ENCODE peak calls at places on chromosomes 3 and 15, in ten cellular contexts. One of them, this sample, is unnamed.

GRCh38 chr3:41102053-41102556 is 97.2 kb upstream of the CTNNB1 start:
- DNase-seq in CD4-positive, CD25-positive, alpha-beta regulatory T cell: no peak
- DNase-seq in lower lobe of right lung: no peak
- DNase-seq in adrenal gland: no peak
- DNase-seq in activated naive CD4-positive, alpha-beta T cell: no peak
- DNase-seq in amniotic stem cell: no peak
- DNase-seq in epithelial cell of esophagus: peak
- DNase-seq in LHCN-M2: no peak
- DNase-seq in stimulated activated CD4-positive, alpha-beta T cell treated with anti-CD3 and anti-CD28 coated beads, Interleukin-15, amount 100 ng/mL, for 24 hours: no peak
- DNase-seq in NCI-H2029 treated with DMSO at 0.1 percent for 48 hours: no peak
- DNase-seq in this sample: no peak

GRCh38 chr3:53819163-53819868 is 26.9 kb downstream of the CHDH start:
- DNase-seq in CD4-positive, CD25-positive, alpha-beta regulatory T cell: no peak
- DNase-seq in lower lobe of right lung: no peak
- DNase-seq in adrenal gland: no peak
- DNase-seq in activated naive CD4-positive, alpha-beta T cell: no peak
- DNase-seq in amniotic stem cell: no peak
- DNase-seq in epithelial cell of esophagus: no peak
- DNase-seq in LHCN-M2: no peak
- DNase-seq in stimulated activated CD4-positive, alpha-beta T cell treated with anti-CD3 and anti-CD28 coated beads, Interleukin-15, amount 100 ng/mL, for 24 hours: no peak
- DNase-seq in NCI-H2029 treated with DMSO at 0.1 percent for 48 hours: no peak
- DNase-seq in this sample: peak

GRCh38 chr3:37668831-37669610 is 192.7 kb upstream of the CTDSPL start:
- DNase-seq in CD4-positive, CD25-positive, alpha-beta regulatory T cell: no peak
- DNase-seq in lower lobe of right lung: no peak
- DNase-seq in adrenal gland: peak
- DNase-seq in activated naive CD4-positive, alpha-beta T cell: no peak
- DNase-seq in amniotic stem cell: no peak
- DNase-seq in epithelial cell of esophagus: no peak
- DNase-seq in LHCN-M2: no peak
- DNase-seq in stimulated activated CD4-positive, alpha-beta T cell treated with anti-CD3 and anti-CD28 coated beads, Interleukin-15, amount 100 ng/mL, for 24 hours: no peak
- DNase-seq in NCI-H2029 treated with DMSO at 0.1 percent for 48 hours: peak
- DNase-seq in this sample: no peak

GRCh38 chr3:184334470-184335158 is 2.8 kb upstream of the FAM131A start:
- DNase-seq in CD4-positive, CD25-positive, alpha-beta regulatory T cell: peak
- DNase-seq in lower lobe of right lung: no peak
- DNase-seq in adrenal gland: peak
- DNase-seq in activated naive CD4-positive, alpha-beta T cell: no peak
- DNase-seq in amniotic stem cell: no peak
- DNase-seq in epithelial cell of esophagus: peak
- DNase-seq in LHCN-M2: peak
- DNase-seq in stimulated activated CD4-positive, alpha-beta T cell treated with anti-CD3 and anti-CD28 coated beads, Interleukin-15, amount 100 ng/mL, for 24 hours: peak
- DNase-seq in NCI-H2029 treated with DMSO at 0.1 percent for 48 hours: no peak
- DNase-seq in this sample: no peak

GRCh38 chr3:128036119-128036518 is 16.1 kb upstream of the SEC61A1 start:
- DNase-seq in CD4-positive, CD25-positive, alpha-beta regulatory T cell: no peak
- DNase-seq in lower lobe of right lung: no peak
- DNase-seq in adrenal gland: no peak
- DNase-seq in activated naive CD4-positive, alpha-beta T cell: no peak
- DNase-seq in amniotic stem cell: no peak
- DNase-seq in epithelial cell of esophagus: no peak
- DNase-seq in LHCN-M2: no peak
- DNase-seq in stimulated activated CD4-positive, alpha-beta T cell treated with anti-CD3 and anti-CD28 coated beads, Interleukin-15, amount 100 ng/mL, for 24 hours: no peak
- DNase-seq in NCI-H2029 treated with DMSO at 0.1 percent for 48 hours: no peak
- DNase-seq in this sample: no peak

GRCh38 chr3:139888561-139889140 is 46.3 kb upstream of the CLSTN2 start:
- DNase-seq in CD4-positive, CD25-positive, alpha-beta regulatory T cell: no peak
- DNase-seq in lower lobe of right lung: no peak
- DNase-seq in adrenal gland: no peak
- DNase-seq in activated naive CD4-positive, alpha-beta T cell: no peak
- DNase-seq in amniotic stem cell: no peak
- DNase-seq in epithelial cell of esophagus: no peak
- DNase-seq in LHCN-M2: no peak
- DNase-seq in stimulated activated CD4-positive, alpha-beta T cell treated with anti-CD3 and anti-CD28 coated beads, Interleukin-15, amount 100 ng/mL, for 24 hours: no peak
- DNase-seq in NCI-H2029 treated with DMSO at 0.1 percent for 48 hours: no peak
- DNase-seq in this sample: no peak

GRCh38 chr3:39383913-39384664 is 919 bp downstream of the SLC25A38 start:
- DNase-seq in CD4-positive, CD25-positive, alpha-beta regulatory T cell: peak
- DNase-seq in lower lobe of right lung: peak
- DNase-seq in adrenal gland: peak
- DNase-seq in activated naive CD4-positive, alpha-beta T cell: no peak
- DNase-seq in amniotic stem cell: no peak
- DNase-seq in epithelial cell of esophagus: peak
- DNase-seq in LHCN-M2: peak
- DNase-seq in stimulated activated CD4-positive, alpha-beta T cell treated with anti-CD3 and anti-CD28 coated beads, Interleukin-15, amount 100 ng/mL, for 24 hours: peak
- DNase-seq in NCI-H2029 treated with DMSO at 0.1 percent for 48 hours: no peak
- DNase-seq in this sample: peak

GRCh38 chr3:11024181-11024580 is 31.6 kb downstream of the SLC6A1 start:
- DNase-seq in CD4-positive, CD25-positive, alpha-beta regulatory T cell: no peak
- DNase-seq in lower lobe of right lung: no peak
- DNase-seq in adrenal gland: no peak
- DNase-seq in activated naive CD4-positive, alpha-beta T cell: no peak
- DNase-seq in amniotic stem cell: no peak
- DNase-seq in epithelial cell of esophagus: no peak
- DNase-seq in LHCN-M2: no peak
- DNase-seq in stimulated activated CD4-positive, alpha-beta T cell treated with anti-CD3 and anti-CD28 coated beads, Interleukin-15, amount 100 ng/mL, for 24 hours: no peak
- DNase-seq in NCI-H2029 treated with DMSO at 0.1 percent for 48 hours: no peak
- DNase-seq in this sample: no peak

GRCh38 chr3:101675709-101676218 is 1.2 kb downstream of the ZBTB11 start:
- DNase-seq in CD4-positive, CD25-positive, alpha-beta regulatory T cell: no peak
- DNase-seq in lower lobe of right lung: peak
- DNase-seq in adrenal gland: peak
- DNase-seq in activated naive CD4-positive, alpha-beta T cell: no peak
- DNase-seq in amniotic stem cell: no peak
- DNase-seq in epithelial cell of esophagus: no peak
- DNase-seq in LHCN-M2: no peak
- DNase-seq in stimulated activated CD4-positive, alpha-beta T cell treated with anti-CD3 and anti-CD28 coated beads, Interleukin-15, amount 100 ng/mL, for 24 hours: no peak
- DNase-seq in NCI-H2029 treated with DMSO at 0.1 percent for 48 hours: no peak
- DNase-seq in this sample: no peak

GRCh38 chr15:74956648-74957300 is at the start of gene RPP25:
- DNase-seq in CD4-positive, CD25-positive, alpha-beta regulatory T cell: peak
- DNase-seq in lower lobe of right lung: peak
- DNase-seq in adrenal gland: peak
- DNase-seq in activated naive CD4-positive, alpha-beta T cell: peak
- DNase-seq in amniotic stem cell: no peak
- DNase-seq in epithelial cell of esophagus: peak
- DNase-seq in LHCN-M2: peak
- DNase-seq in stimulated activated CD4-positive, alpha-beta T cell treated with anti-CD3 and anti-CD28 coated beads, Interleukin-15, amount 100 ng/mL, for 24 hours: peak
- DNase-seq in NCI-H2029 treated with DMSO at 0.1 percent for 48 hours: no peak
- DNase-seq in this sample: peak

GRCh38 chr15:34721802-34722795 is 32.7 kb downstream of the GJD2 start:
- DNase-seq in CD4-positive, CD25-positive, alpha-beta regulatory T cell: no peak
- DNase-seq in lower lobe of right lung: no peak
- DNase-seq in adrenal gland: peak
- DNase-seq in activated naive CD4-positive, alpha-beta T cell: no peak
- DNase-seq in amniotic stem cell: peak
- DNase-seq in epithelial cell of esophagus: peak
- DNase-seq in LHCN-M2: peak
- DNase-seq in stimulated activated CD4-positive, alpha-beta T cell treated with anti-CD3 and anti-CD28 coated beads, Interleukin-15, amount 100 ng/mL, for 24 hours: no peak
- DNase-seq in NCI-H2029 treated with DMSO at 0.1 percent for 48 hours: no peak
- DNase-seq in this sample: no peak

GRCh38 chr3:189937302-189938255 is 183.1 kb downstream of the P3H2 start:
- DNase-seq in CD4-positive, CD25-positive, alpha-beta regulatory T cell: no peak
- DNase-seq in lower lobe of right lung: no peak
- DNase-seq in adrenal gland: no peak
- DNase-seq in activated naive CD4-positive, alpha-beta T cell: no peak
- DNase-seq in amniotic stem cell: peak
- DNase-seq in epithelial cell of esophagus: peak
- DNase-seq in LHCN-M2: peak
- DNase-seq in stimulated activated CD4-positive, alpha-beta T cell treated with anti-CD3 and anti-CD28 coated beads, Interleukin-15, amount 100 ng/mL, for 24 hours: no peak
- DNase-seq in NCI-H2029 treated with DMSO at 0.1 percent for 48 hours: no peak
- DNase-seq in this sample: no peak

GRCh38 chr15:64858136-64858535 is 16.4 kb downstream of the PLEKHO2 start:
- DNase-seq in CD4-positive, CD25-positive, alpha-beta regulatory T cell: no peak
- DNase-seq in lower lobe of right lung: no peak
- DNase-seq in adrenal gland: peak
- DNase-seq in activated naive CD4-positive, alpha-beta T cell: no peak
- DNase-seq in amniotic stem cell: no peak
- DNase-seq in epithelial cell of esophagus: no peak
- DNase-seq in LHCN-M2: no peak
- DNase-seq in stimulated activated CD4-positive, alpha-beta T cell treated with anti-CD3 and anti-CD28 coated beads, Interleukin-15, amount 100 ng/mL, for 24 hours: no peak
- DNase-seq in NCI-H2029 treated with DMSO at 0.1 percent for 48 hours: no peak
- DNase-seq in this sample: no peak

GRCh38 chr3:172228041-172228440 is 188.7 kb downstream of the FNDC3B start:
- DNase-seq in CD4-positive, CD25-positive, alpha-beta regulatory T cell: no peak
- DNase-seq in lower lobe of right lung: no peak
- DNase-seq in adrenal gland: no peak
- DNase-seq in activated naive CD4-positive, alpha-beta T cell: no peak
- DNase-seq in amniotic stem cell: no peak
- DNase-seq in epithelial cell of esophagus: no peak
- DNase-seq in LHCN-M2: no peak
- DNase-seq in stimulated activated CD4-positive, alpha-beta T cell treated with anti-CD3 and anti-CD28 coated beads, Interleukin-15, amount 100 ng/mL, for 24 hours: no peak
- DNase-seq in NCI-H2029 treated with DMSO at 0.1 percent for 48 hours: no peak
- DNase-seq in this sample: no peak

GRCh38 chr3:172562881-172563835 is 39.9 kb upstream of the TNFSF10 start:
- DNase-seq in CD4-positive, CD25-positive, alpha-beta regulatory T cell: no peak
- DNase-seq in lower lobe of right lung: no peak
- DNase-seq in adrenal gland: peak
- DNase-seq in activated naive CD4-positive, alpha-beta T cell: no peak
- DNase-seq in amniotic stem cell: no peak
- DNase-seq in epithelial cell of esophagus: peak
- DNase-seq in LHCN-M2: peak
- DNase-seq in stimulated activated CD4-positive, alpha-beta T cell treated with anti-CD3 and anti-CD28 coated beads, Interleukin-15, amount 100 ng/mL, for 24 hours: peak
- DNase-seq in NCI-H2029 treated with DMSO at 0.1 percent for 48 hours: no peak
- DNase-seq in this sample: no peak

GRCh38 chr15:65069779-65070546 is 2.2 kb upstream of the RASL12 start:
- DNase-seq in CD4-positive, CD25-positive, alpha-beta regulatory T cell: no peak
- DNase-seq in lower lobe of right lung: no peak
- DNase-seq in adrenal gland: no peak
- DNase-seq in activated naive CD4-positive, alpha-beta T cell: no peak
- DNase-seq in amniotic stem cell: no peak
- DNase-seq in epithelial cell of esophagus: no peak
- DNase-seq in LHCN-M2: no peak
- DNase-seq in stimulated activated CD4-positive, alpha-beta T cell treated with anti-CD3 and anti-CD28 coated beads, Interleukin-15, amount 100 ng/mL, for 24 hours: no peak
- DNase-seq in NCI-H2029 treated with DMSO at 0.1 percent for 48 hours: no peak
- DNase-seq in this sample: no peak

GRCh38 chr3:184568918-184569829 is 7.6 kb downstream of the EPHB3 start:
- DNase-seq in CD4-positive, CD25-positive, alpha-beta regulatory T cell: no peak
- DNase-seq in lower lobe of right lung: peak
- DNase-seq in adrenal gland: peak
- DNase-seq in activated naive CD4-positive, alpha-beta T cell: no peak
- DNase-seq in amniotic stem cell: peak
- DNase-seq in epithelial cell of esophagus: peak
- DNase-seq in LHCN-M2: peak
- DNase-seq in stimulated activated CD4-positive, alpha-beta T cell treated with anti-CD3 and anti-CD28 coated beads, Interleukin-15, amount 100 ng/mL, for 24 hours: peak
- DNase-seq in NCI-H2029 treated with DMSO at 0.1 percent for 48 hours: no peak
- DNase-seq in this sample: peak

GRCh38 chr3:52730681-52731080 is 24.8 kb downstream of the SPCS1 start:
- DNase-seq in CD4-positive, CD25-positive, alpha-beta regulatory T cell: no peak
- DNase-seq in lower lobe of right lung: no peak
- DNase-seq in adrenal gland: no peak
- DNase-seq in activated naive CD4-positive, alpha-beta T cell: no peak
- DNase-seq in amniotic stem cell: no peak
- DNase-seq in epithelial cell of esophagus: no peak
- DNase-seq in LHCN-M2: no peak
- DNase-seq in stimulated activated CD4-positive, alpha-beta T cell treated with anti-CD3 and anti-CD28 coated beads, Interleukin-15, amount 100 ng/mL, for 24 hours: no peak
- DNase-seq in NCI-H2029 treated with DMSO at 0.1 percent for 48 hours: no peak
- DNase-seq in this sample: no peak

GRCh38 chr3:150765949-150766720 is 3.2 kb upstream of the SIAH2 start:
- DNase-seq in CD4-positive, CD25-positive, alpha-beta regulatory T cell: no peak
- DNase-seq in lower lobe of right lung: no peak
- DNase-seq in adrenal gland: no peak
- DNase-seq in activated naive CD4-positive, alpha-beta T cell: no peak
- DNase-seq in amniotic stem cell: no peak
- DNase-seq in epithelial cell of esophagus: peak
- DNase-seq in LHCN-M2: peak
- DNase-seq in stimulated activated CD4-positive, alpha-beta T cell treated with anti-CD3 and anti-CD28 coated beads, Interleukin-15, amount 100 ng/mL, for 24 hours: peak
- DNase-seq in NCI-H2029 treated with DMSO at 0.1 percent for 48 hours: no peak
- DNase-seq in this sample: no peak

GRCh38 chr3:66756468-66757036 is 241.6 kb upstream of the KBTBD8 start:
- DNase-seq in CD4-positive, CD25-positive, alpha-beta regulatory T cell: no peak
- DNase-seq in lower lobe of right lung: no peak
- DNase-seq in adrenal gland: no peak
- DNase-seq in activated naive CD4-positive, alpha-beta T cell: no peak
- DNase-seq in amniotic stem cell: no peak
- DNase-seq in epithelial cell of esophagus: peak
- DNase-seq in LHCN-M2: no peak
- DNase-seq in stimulated activated CD4-positive, alpha-beta T cell treated with anti-CD3 and anti-CD28 coated beads, Interleukin-15, amount 100 ng/mL, for 24 hours: no peak
- DNase-seq in NCI-H2029 treated with DMSO at 0.1 percent for 48 hours: no peak
- DNase-seq in this sample: no peak

GRCh38 chr3:124993462-124993861 is 58.9 kb upstream of the MUC13 start:
- DNase-seq in CD4-positive, CD25-positive, alpha-beta regulatory T cell: no peak
- DNase-seq in lower lobe of right lung: no peak
- DNase-seq in adrenal gland: peak
- DNase-seq in activated naive CD4-positive, alpha-beta T cell: no peak
- DNase-seq in amniotic stem cell: no peak
- DNase-seq in epithelial cell of esophagus: no peak
- DNase-seq in LHCN-M2: no peak
- DNase-seq in stimulated activated CD4-positive, alpha-beta T cell treated with anti-CD3 and anti-CD28 coated beads, Interleukin-15, amount 100 ng/mL, for 24 hours: no peak
- DNase-seq in NCI-H2029 treated with DMSO at 0.1 percent for 48 hours: no peak
- DNase-seq in this sample: peak

GRCh38 chr15:26665950-26666921 is 106.6 kb downstream of the GABRB3 start:
- DNase-seq in CD4-positive, CD25-positive, alpha-beta regulatory T cell: no peak
- DNase-seq in lower lobe of right lung: no peak
- DNase-seq in adrenal gland: no peak
- DNase-seq in activated naive CD4-positive, alpha-beta T cell: no peak
- DNase-seq in amniotic stem cell: no peak
- DNase-seq in epithelial cell of esophagus: no peak
- DNase-seq in LHCN-M2: no peak
- DNase-seq in stimulated activated CD4-positive, alpha-beta T cell treated with anti-CD3 and anti-CD28 coated beads, Interleukin-15, amount 100 ng/mL, for 24 hours: no peak
- DNase-seq in NCI-H2029 treated with DMSO at 0.1 percent for 48 hours: no peak
- DNase-seq in this sample: peak

GRCh38 chr3:85068911-85069310 is 110.1 kb downstream of the CADM2 start:
- DNase-seq in CD4-positive, CD25-positive, alpha-beta regulatory T cell: no peak
- DNase-seq in lower lobe of right lung: no peak
- DNase-seq in adrenal gland: no peak
- DNase-seq in activated naive CD4-positive, alpha-beta T cell: no peak
- DNase-seq in amniotic stem cell: no peak
- DNase-seq in epithelial cell of esophagus: peak
- DNase-seq in LHCN-M2: no peak
- DNase-seq in stimulated activated CD4-positive, alpha-beta T cell treated with anti-CD3 and anti-CD28 coated beads, Interleukin-15, amount 100 ng/mL, for 24 hours: no peak
- DNase-seq in NCI-H2029 treated with DMSO at 0.1 percent for 48 hours: no peak
- DNase-seq in this sample: no peak

GRCh38 chr15:52042051-52042851 is 23.2 kb downstream of the MAPK6 start:
- DNase-seq in CD4-positive, CD25-positive, alpha-beta regulatory T cell: no peak
- DNase-seq in lower lobe of right lung: no peak
- DNase-seq in adrenal gland: no peak
- DNase-seq in activated naive CD4-positive, alpha-beta T cell: no peak
- DNase-seq in amniotic stem cell: no peak
- DNase-seq in epithelial cell of esophagus: peak
- DNase-seq in LHCN-M2: no peak
- DNase-seq in stimulated activated CD4-positive, alpha-beta T cell treated with anti-CD3 and anti-CD28 coated beads, Interleukin-15, amount 100 ng/mL, for 24 hours: no peak
- DNase-seq in NCI-H2029 treated with DMSO at 0.1 percent for 48 hours: no peak
- DNase-seq in this sample: no peak

GRCh38 chr3:196218155-196218712 is 1.9 kb downstream of the SLC51A start:
- DNase-seq in CD4-positive, CD25-positive, alpha-beta regulatory T cell: no peak
- DNase-seq in lower lobe of right lung: no peak
- DNase-seq in adrenal gland: no peak
- DNase-seq in activated naive CD4-positive, alpha-beta T cell: no peak
- DNase-seq in amniotic stem cell: no peak
- DNase-seq in epithelial cell of esophagus: no peak
- DNase-seq in LHCN-M2: no peak
- DNase-seq in stimulated activated CD4-positive, alpha-beta T cell treated with anti-CD3 and anti-CD28 coated beads, Interleukin-15, amount 100 ng/mL, for 24 hours: no peak
- DNase-seq in NCI-H2029 treated with DMSO at 0.1 percent for 48 hours: no peak
- DNase-seq in this sample: no peak

GRCh38 chr3:155739154-155739553 is 5.7 kb downstream of the PLCH1 start:
- DNase-seq in CD4-positive, CD25-positive, alpha-beta regulatory T cell: no peak
- DNase-seq in lower lobe of right lung: no peak
- DNase-seq in adrenal gland: no peak
- DNase-seq in activated naive CD4-positive, alpha-beta T cell: no peak
- DNase-seq in amniotic stem cell: no peak
- DNase-seq in epithelial cell of esophagus: no peak
- DNase-seq in LHCN-M2: peak
- DNase-seq in stimulated activated CD4-positive, alpha-beta T cell treated with anti-CD3 and anti-CD28 coated beads, Interleukin-15, amount 100 ng/mL, for 24 hours: no peak
- DNase-seq in NCI-H2029 treated with DMSO at 0.1 percent for 48 hours: no peak
- DNase-seq in this sample: no peak

GRCh38 chr15:60471314-60471713 is 7.6 kb downstream of the ICE2 start:
- DNase-seq in CD4-positive, CD25-positive, alpha-beta regulatory T cell: no peak
- DNase-seq in lower lobe of right lung: no peak
- DNase-seq in adrenal gland: no peak
- DNase-seq in activated naive CD4-positive, alpha-beta T cell: no peak
- DNase-seq in amniotic stem cell: no peak
- DNase-seq in epithelial cell of esophagus: peak
- DNase-seq in LHCN-M2: peak
- DNase-seq in stimulated activated CD4-positive, alpha-beta T cell treated with anti-CD3 and anti-CD28 coated beads, Interleukin-15, amount 100 ng/mL, for 24 hours: no peak
- DNase-seq in NCI-H2029 treated with DMSO at 0.1 percent for 48 hours: no peak
- DNase-seq in this sample: no peak

GRCh38 chr3:66885326-66886000 is 112.6 kb upstream of the KBTBD8 start:
- DNase-seq in CD4-positive, CD25-positive, alpha-beta regulatory T cell: no peak
- DNase-seq in lower lobe of right lung: no peak
- DNase-seq in adrenal gland: no peak
- DNase-seq in activated naive CD4-positive, alpha-beta T cell: no peak
- DNase-seq in amniotic stem cell: no peak
- DNase-seq in epithelial cell of esophagus: peak
- DNase-seq in LHCN-M2: peak
- DNase-seq in stimulated activated CD4-positive, alpha-beta T cell treated with anti-CD3 and anti-CD28 coated beads, Interleukin-15, amount 100 ng/mL, for 24 hours: no peak
- DNase-seq in NCI-H2029 treated with DMSO at 0.1 percent for 48 hours: no peak
- DNase-seq in this sample: no peak

This sample was measured in upper lobe of left lung.